ENCODE peak calls at places on chromosomes 6 and 20, in four cellular contexts. Q is A673, E is heart left ventricle, T is prostate gland. P is an unnamed sample.
A peak's percentile ranks its signal among the peaks of the same experiment; 100 is the strongest.

GRCh38 chr6:26336355-26337198 is 28.4 kb upstream of the BTN3A2 start:
- DNase-seq in Q (peak; percentile 72), T (no peak), E (no peak), P (peak; percentile 79)

GRCh38 chr6:114735118-114735730 is 392.4 kb upstream of the HS3ST5 start:
- DNase-seq in E (no peak), T (no peak), Q (no peak), P (no peak)

GRCh38 chr6:75266716-75267291 is 17.8 kb downstream of the TMEM30A start:
- DNase-seq in T (no peak), E (no peak), Q (peak; percentile 73), P (peak; percentile 76)

GRCh38 chr6:90467546-90467945 is 119.3 kb downstream of the MAP3K7 start:
- DNase-seq in Q (no peak), T (no peak), E (no peak), P (no peak)

GRCh38 chr6:7243188-7243942 is 69.6 kb downstream of the SSR1 start:
- DNase-seq in T (no peak), E (no peak), Q (peak; percentile 84), P (peak; percentile 73)

GRCh38 chr6:149334682-149335160 is 17.2 kb downstream of the TAB2 start:
- DNase-seq in E (no peak), T (no peak), Q (no peak), P (peak; percentile 82)

GRCh38 chr20:35226775-35227681 is 538 bp downstream of the MMP24 start:
- DNase-seq in Q (peak; percentile 62), E (peak; percentile 34), T (no peak), P (peak; percentile 26)

GRCh38 chr6:87336367-87336766 is 7.3 kb upstream of the GJB7 start:
- DNase-seq in T (no peak), Q (no peak), E (no peak), P (no peak)

GRCh38 chr6:43699564-43700186 is 12.1 kb upstream of the MRPS18A start:
- DNase-seq in Q (no peak), T (peak; percentile 83), E (no peak), P (peak; percentile 58)

DNA sequence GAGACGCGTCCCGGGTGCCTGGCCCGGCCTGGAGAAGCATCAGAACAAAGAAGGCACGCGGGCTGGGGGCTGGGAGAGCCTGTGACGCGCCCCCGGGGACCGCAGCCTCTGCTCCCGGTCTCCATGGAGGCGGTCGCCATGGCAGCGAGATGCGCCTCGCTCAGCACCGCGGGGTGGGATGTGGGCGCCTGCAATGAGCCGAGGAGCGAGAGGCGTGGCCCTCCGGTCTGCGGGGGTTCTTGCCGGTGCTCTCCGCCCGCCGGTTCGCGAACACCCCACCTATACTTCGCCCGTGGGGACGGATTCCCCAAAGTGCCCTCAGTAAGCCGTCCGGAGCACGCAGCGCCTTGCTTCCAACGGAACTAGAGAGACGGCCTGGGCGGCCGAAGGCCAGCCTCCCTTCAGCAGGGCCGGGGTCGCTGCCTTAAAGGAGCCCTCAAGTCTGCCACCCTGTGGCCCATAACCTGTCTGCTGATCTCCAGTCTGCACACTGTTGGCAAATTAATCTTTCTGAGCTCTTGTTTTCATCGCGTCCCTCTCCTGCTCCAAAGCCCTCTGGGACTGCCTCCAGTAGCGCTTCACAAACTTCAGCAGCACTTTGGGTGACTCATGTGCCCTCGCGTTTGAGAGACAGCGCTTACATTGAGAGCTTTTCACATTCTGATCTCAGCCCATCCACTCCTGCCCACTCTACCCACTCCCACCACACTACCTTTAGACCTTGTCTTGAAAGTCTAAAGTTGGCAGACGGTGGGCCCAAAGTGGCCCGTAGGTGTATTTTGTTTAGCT is 983 bp upstream of the ADISSP start:
- DNase-seq in T (peak; percentile 47), Q (peak; percentile 81), E (peak; percentile 77), P (peak; percentile 69)
- H3K4me3 ChIP-seq in T (peak overlapping the region; percentile 53), Q (peak overlapping the region; percentile 82), E (peak overlapping the region; percentile 53), P (peak overlapping the region; percentile 79)

DNA sequence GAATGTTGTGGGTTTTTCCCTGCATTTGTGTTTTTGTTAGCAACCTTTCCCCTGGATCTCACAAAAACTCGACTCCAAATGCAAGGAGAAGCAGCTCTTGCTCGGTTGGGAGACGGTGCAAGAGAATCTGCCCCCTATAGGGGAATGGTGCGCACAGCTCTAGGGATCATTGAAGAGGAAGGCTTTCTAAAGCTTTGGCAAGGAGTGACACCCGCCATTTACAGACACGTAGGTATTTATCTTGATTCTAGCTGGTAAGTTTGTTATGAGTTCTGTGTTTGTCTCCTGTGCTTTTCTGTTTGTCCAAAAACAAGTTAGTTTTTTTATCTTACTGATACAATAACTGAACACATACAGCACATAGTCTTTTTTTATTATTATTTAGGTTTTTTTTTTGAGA is 3.0 kb downstream of the SLC25A27 start:
- DNase-seq in Q (peak; percentile 28), E (no peak), T (no peak), P (no peak)
- TF ChIP-seq CTCF in Q (peak; percentile 54), E (no peak), T (no peak), P (peak; percentile 12)

DNA sequence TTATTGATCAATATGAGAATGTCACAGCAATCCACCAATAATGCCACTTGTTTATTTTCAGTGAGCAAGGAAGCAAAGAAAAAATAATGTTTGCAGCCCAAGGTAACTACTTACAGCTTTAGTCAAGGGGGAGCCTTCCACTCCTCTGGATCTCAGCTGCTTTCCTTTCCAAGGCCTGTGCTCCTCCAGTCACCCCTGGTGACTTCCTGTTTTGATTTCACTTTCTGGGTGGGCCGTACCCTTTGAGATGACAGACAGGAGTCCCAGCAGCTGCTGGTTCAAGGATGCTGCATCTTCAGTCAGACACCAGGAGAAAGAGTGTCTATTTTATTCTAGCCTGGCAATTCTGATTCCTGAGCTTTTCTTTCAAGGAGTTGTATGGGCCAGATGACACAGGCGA is 5.6 kb upstream of the VNN2 start:
- DNase-seq in Q (peak; percentile 30), T (no peak), E (no peak), P (no peak)
- H3K4me3 ChIP-seq in Q (no peak overlapping the region), T (no peak overlapping the region), E (no peak overlapping the region), P (no peak overlapping the region)

GRCh38 chr6:50608421-50608820 is 104.9 kb upstream of the TFAP2D start:
- DNase-seq in T (no peak), Q (no peak), E (no peak), P (no peak)
- TF ChIP-seq CTCF in T (no peak), Q (no peak), E (no peak), P (no peak)

DNA sequence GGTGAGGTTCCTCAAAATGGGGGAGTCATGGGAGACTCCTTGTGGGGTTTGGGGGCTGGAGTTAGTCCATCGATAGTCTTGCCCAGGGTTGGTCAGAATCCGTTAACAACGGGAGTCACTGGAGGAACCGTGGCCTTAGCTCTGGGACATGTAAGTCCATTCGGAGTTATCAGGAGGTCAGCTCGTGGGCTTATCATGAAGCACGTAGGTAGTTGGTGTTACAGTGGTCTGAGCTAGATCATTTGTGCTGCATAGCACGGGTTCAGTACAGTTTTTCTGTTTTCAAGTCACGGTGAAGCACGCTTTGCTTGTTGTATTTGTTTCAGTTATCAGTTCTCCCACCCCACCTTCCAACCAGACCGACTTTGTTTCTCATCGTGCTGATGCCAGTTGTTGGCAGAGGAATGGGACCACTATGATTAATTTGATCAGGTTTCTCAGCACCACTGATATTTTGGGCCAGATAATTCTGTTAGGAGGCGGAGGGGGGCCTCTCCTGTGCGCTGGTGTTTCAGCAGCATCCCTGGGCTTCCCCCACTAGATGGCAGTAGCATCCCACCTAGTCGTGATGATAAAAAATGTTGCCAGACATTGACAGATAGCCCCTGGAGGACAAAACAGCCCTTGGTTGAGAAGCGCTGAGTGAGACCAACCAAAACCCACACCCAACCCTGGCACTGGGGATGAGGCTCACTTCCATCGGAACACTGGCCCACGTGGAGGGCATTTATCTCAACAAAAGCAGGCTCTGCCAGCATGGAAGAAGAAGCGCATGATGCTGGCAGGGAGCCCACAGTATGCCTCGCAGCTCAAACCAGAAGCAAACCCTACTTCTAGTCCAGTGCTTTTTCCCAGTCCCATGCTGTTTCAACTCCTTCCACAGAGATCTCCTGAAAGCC is 2.2 kb upstream of the APMAP start:
- DNase-seq in T (peak; percentile 77), E (peak; percentile 79), Q (peak; percentile 85), P (peak; percentile 85)
- H3K4me3 ChIP-seq in T (peak overlapping the region; percentile 3), E (no peak overlapping the region), Q (no peak overlapping the region), P (peak overlapping the region; percentile 55)

GRCh38 chr6:36249536-36249935 is 20.3 kb upstream of the PNPLA1 start:
- DNase-seq in T (no peak), Q (no peak), E (no peak), P (peak; percentile 90)

GRCh38 chr6:36246511-36247268 is 23.2 kb upstream of the PNPLA1 start:
- DNase-seq in Q (no peak), T (no peak), E (no peak), P (no peak)

GRCh38 chr6:36252005-36252404 is 17.9 kb upstream of the PNPLA1 start:
- DNase-seq in T (no peak), Q (no peak), E (no peak), P (peak; percentile 48)

GRCh38 chr6:36247691-36248090 is 22.2 kb upstream of the PNPLA1 start:
- DNase-seq in Q (no peak), T (no peak), E (no peak), P (peak; percentile 88)

DNA sequence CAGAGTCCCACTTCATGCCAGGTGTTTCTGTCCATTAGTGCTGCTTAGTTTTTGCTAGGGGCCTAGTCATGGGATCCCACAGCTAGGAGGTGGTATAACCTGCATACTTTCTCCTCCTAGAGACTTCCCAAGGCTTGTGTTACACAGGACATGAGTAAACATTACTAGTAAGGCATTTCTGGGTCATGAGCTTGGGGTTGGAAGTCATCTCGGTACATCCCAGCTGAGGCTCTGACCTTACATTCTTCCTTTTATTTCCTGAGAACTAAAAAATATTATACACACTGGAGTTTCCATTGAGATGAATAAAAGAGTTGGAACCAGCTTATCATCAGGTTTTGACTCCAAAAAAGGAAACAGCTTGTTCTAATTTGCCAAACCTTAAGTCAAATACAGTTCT is 20.9 kb upstream of the PNPLA1 start:
- DNase-seq in E (no peak), T (no peak), Q (no peak), P (peak; percentile 94)
- TF ChIP-seq CTCF in E (no peak), T (no peak), Q (no peak), P (peak; percentile 44)

DNA sequence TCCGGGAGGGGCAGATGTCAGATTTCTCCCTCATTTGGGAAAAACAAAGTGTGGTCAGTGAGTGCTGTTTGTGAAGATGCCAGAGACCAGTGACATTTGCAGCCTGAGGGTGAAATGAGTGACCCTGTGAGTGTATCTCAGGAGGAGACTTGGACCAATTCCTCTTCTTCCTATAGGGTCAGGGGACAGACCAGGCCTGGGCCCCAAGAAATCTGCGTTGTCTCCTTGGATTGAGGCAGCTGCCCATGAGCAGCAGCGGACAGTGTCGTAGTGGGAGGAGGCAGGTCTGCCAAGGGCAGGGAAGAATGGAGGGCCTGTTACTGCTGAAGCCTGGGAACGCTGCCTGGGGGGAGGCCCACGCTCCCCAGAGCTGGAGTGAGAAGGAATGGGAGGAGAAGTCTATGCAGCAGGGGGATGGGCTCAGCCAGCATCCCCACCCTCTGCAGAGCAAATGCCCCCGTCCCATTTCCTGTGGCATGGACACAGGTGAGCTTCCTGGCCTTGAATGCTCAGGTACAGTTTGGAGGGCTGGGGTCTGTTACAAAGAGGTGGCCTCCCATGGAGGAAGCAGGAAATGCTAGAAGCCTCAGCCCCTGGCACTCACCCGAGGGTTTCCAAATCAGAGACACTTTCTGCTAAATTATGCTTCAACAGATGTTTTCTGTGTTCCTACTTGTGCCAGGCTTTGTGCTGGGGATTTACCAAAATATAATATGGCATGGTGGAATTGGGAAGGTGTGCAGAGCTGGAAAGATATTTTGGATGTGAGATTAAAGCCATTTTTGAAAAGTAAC is 29.8 kb downstream of the DAAM2 start:
- DNase-seq in E (peak; percentile 61), Q (no peak), T (no peak), P (peak; percentile 7)
- H3K4me3 ChIP-seq in E (peak overlapping the region; percentile 0), Q (no peak overlapping the region), T (no peak overlapping the region), P (no peak overlapping the region)

GRCh38 chr6:158388727-158389126 is 76.5 kb downstream of the TULP4 start:
- DNase-seq in E (no peak), Q (no peak), T (no peak), P (no peak)

GRCh38 chr6:158384671-158385110 is 72.4 kb downstream of the TULP4 start:
- DNase-seq in T (no peak), E (no peak), Q (no peak), P (no peak)

GRCh38 chr6:158389188-158389919 is 77.1 kb downstream of the TULP4 start:
- DNase-seq in T (no peak), Q (no peak), E (no peak), P (no peak)

GRCh38 chr6:158387578-158387977 is 75.3 kb downstream of the TULP4 start:
- DNase-seq in Q (peak; percentile 39), E (no peak), T (no peak), P (no peak)

GRCh38 chr6:158387036-158387435 is 74.8 kb downstream of the TULP4 start:
- DNase-seq in T (no peak), Q (no peak), E (no peak), P (no peak)
- TF ChIP-seq CTCF in T (no peak), Q (peak; percentile 29), E (no peak), P (no peak)